ENCODE peak calls at places on chromosomes 13 and 19, in eight cellular contexts. H is T-cell; N is PC-3; F is RCC 7860; V is ACHN; X is stimulated activated CD4-positive, alpha-beta T cell treated with anti-CD3 and anti-CD28 coated beads, Interleukin-4, amount 100 ng/mL, for 24 hours; B is epithelial cell of proximal tubule; K is HFF-Myc. J is an unnamed sample.

GRCh38 chr19:9883231-9883758 is 48.2 kb downstream of the PIN1 start:
- DNase-seq in H (no peak), N (peak), K (no peak), V (no peak), F (no peak), X (no peak), B (no peak), J (no peak)

GRCh38 chr13:78660130-78660857 is 1.3 kb upstream of the OBI1 start:
- DNase-seq in X (no peak), B (no peak), N (no peak), F (no peak), V (no peak), K (no peak), H (no peak), J (no peak)

GRCh38 chr19:33176670-33177416 is 17.3 kb upstream of the LRP3 start:
- DNase-seq in V (peak), B (peak), K (peak), F (peak), X (peak), N (peak), H (peak), J (peak)

GRCh38 chr19:15631817-15632216 is 8.9 kb upstream of the CYP4F3 start:
- DNase-seq in H (no peak), B (no peak), K (no peak), X (no peak), V (peak), N (peak), F (no peak), J (no peak)

GRCh38 chr13:33953203-33953602 is 135.3 kb downstream of the RFC3 start:
- DNase-seq in V (no peak), B (no peak), H (no peak), X (no peak), N (peak), F (no peak), K (no peak), J (no peak)

GRCh38 chr13:99042851-99043250 is 65.0 kb upstream of the DOCK9 start:
- DNase-seq in B (no peak), X (no peak), H (no peak), N (no peak), F (no peak), V (no peak), K (no peak), J (no peak)

GRCh38 chr19:53086949-53087348 is 16.3 kb downstream of the ZNF160 start:
- DNase-seq in F (no peak), H (no peak), X (no peak), N (no peak), B (no peak), V (no peak), K (peak), J (no peak)

GRCh38 chr13:39501711-39502324 is 101.2 kb downstream of the LHFPL6 start:
- DNase-seq in F (no peak), B (peak), K (no peak), X (no peak), H (no peak), N (no peak), V (no peak), J (no peak)

GRCh38 chr19:47419037-47419783 is at the start of gene MEIS3:
- DNase-seq in X (no peak), N (no peak), B (no peak), H (no peak), K (no peak), V (no peak), F (no peak), J (no peak)

GRCh38 chr19:12913871-12914690 is 5.0 kb downstream of the SYCE2 start:
- DNase-seq in F (no peak), H (peak), X (peak), K (no peak), N (no peak), B (no peak), V (no peak), J (peak)

GRCh38 chr13:113168211-113168610 is 9.8 kb downstream of the PROZ start:
- DNase-seq in K (no peak), F (no peak), H (no peak), N (no peak), V (no peak), X (no peak), B (no peak), J (no peak)

GRCh38 chr13:76418404-76418803 is 467.8 kb downstream of the KCTD12 start:
- DNase-seq in V (no peak), N (no peak), B (no peak), F (no peak), X (no peak), K (no peak), H (no peak), J (no peak)

GRCh38 chr13:30971575-30971974 is 39.1 kb downstream of the TEX26 start:
- DNase-seq in X (no peak), N (no peak), F (no peak), K (no peak), H (no peak), B (no peak), V (no peak), J (no peak)

GRCh38 chr13:57632276-57633140 is 964 bp downstream of the PCDH17 start:
- DNase-seq in F (no peak), V (no peak), X (no peak), N (no peak), K (no peak), H (no peak), B (no peak), J (no peak)

GRCh38 chr19:52689804-52690394 is 44.9 kb downstream of the ZNF611 start:
- DNase-seq in F (no peak), X (peak), V (no peak), N (no peak), K (no peak), H (no peak), B (no peak), J (peak)